ENCODE peak calls at places on chromosome 4, in seven cellular contexts. One of them, this sample, is unnamed.

GRCh38 chr4:141905751-141906150 is 269.4 kb downstream of the IL15 start:
- DNase-seq in stimulated activated CD8-positive, alpha-beta memory T cell treated with anti-CD3 and anti-CD28 coated beads, Interleukin-4, amount 100 ng/mL, for 24 hours: no peak
- DNase-seq in cardiac fibroblast: peak
- DNase-seq in MV-4-11: no peak
- DNase-seq in IMR-90: peak
- DNase-seq in activated T-helper 1 cell treated with Interleukin-2 at 50 U/mL for 16 hours: no peak
- DNase-seq in iris pigment epithelial cell: peak
- DNase-seq in this sample: no peak

GRCh38 chr4:66178901-66179300 is 508.6 kb upstream of the EPHA5 start:
- DNase-seq in stimulated activated CD8-positive, alpha-beta memory T cell treated with anti-CD3 and anti-CD28 coated beads, Interleukin-4, amount 100 ng/mL, for 24 hours: no peak
- DNase-seq in cardiac fibroblast: peak
- DNase-seq in MV-4-11: no peak
- DNase-seq in IMR-90: no peak
- DNase-seq in activated T-helper 1 cell treated with Interleukin-2 at 50 U/mL for 16 hours: no peak
- DNase-seq in iris pigment epithelial cell: peak
- DNase-seq in this sample: no peak

GRCh38 chr4:173119818-173120217 is 48.8 kb upstream of the GALNT7 start:
- DNase-seq in stimulated activated CD8-positive, alpha-beta memory T cell treated with anti-CD3 and anti-CD28 coated beads, Interleukin-4, amount 100 ng/mL, for 24 hours: no peak
- DNase-seq in cardiac fibroblast: no peak
- DNase-seq in MV-4-11: no peak
- DNase-seq in IMR-90: no peak
- DNase-seq in activated T-helper 1 cell treated with Interleukin-2 at 50 U/mL for 16 hours: no peak
- DNase-seq in iris pigment epithelial cell: peak
- DNase-seq in this sample: no peak

GRCh38 chr4:149964001-149964400 is 114.2 kb upstream of the DCLK2 start:
- DNase-seq in stimulated activated CD8-positive, alpha-beta memory T cell treated with anti-CD3 and anti-CD28 coated beads, Interleukin-4, amount 100 ng/mL, for 24 hours: no peak
- DNase-seq in cardiac fibroblast: no peak
- DNase-seq in MV-4-11: no peak
- DNase-seq in IMR-90: no peak
- DNase-seq in activated T-helper 1 cell treated with Interleukin-2 at 50 U/mL for 16 hours: no peak
- DNase-seq in iris pigment epithelial cell: no peak
- DNase-seq in this sample: no peak

GRCh38 chr4:158936238-158936637 is 166.6 kb upstream of the RAPGEF2 start:
- DNase-seq in stimulated activated CD8-positive, alpha-beta memory T cell treated with anti-CD3 and anti-CD28 coated beads, Interleukin-4, amount 100 ng/mL, for 24 hours: no peak
- DNase-seq in cardiac fibroblast: no peak
- DNase-seq in MV-4-11: peak
- DNase-seq in IMR-90: no peak
- DNase-seq in activated T-helper 1 cell treated with Interleukin-2 at 50 U/mL for 16 hours: no peak
- DNase-seq in iris pigment epithelial cell: no peak
- DNase-seq in this sample: no peak

GRCh38 chr4:171629737-171630136 is 183.5 kb upstream of the GALNTL6 start:
- DNase-seq in stimulated activated CD8-positive, alpha-beta memory T cell treated with anti-CD3 and anti-CD28 coated beads, Interleukin-4, amount 100 ng/mL, for 24 hours: no peak
- DNase-seq in cardiac fibroblast: no peak
- DNase-seq in MV-4-11: no peak
- DNase-seq in IMR-90: no peak
- DNase-seq in activated T-helper 1 cell treated with Interleukin-2 at 50 U/mL for 16 hours: no peak
- DNase-seq in iris pigment epithelial cell: no peak
- DNase-seq in this sample: no peak

GRCh38 chr4:153348006-153348405 is 3.5 kb downstream of the MND1 start:
- DNase-seq in stimulated activated CD8-positive, alpha-beta memory T cell treated with anti-CD3 and anti-CD28 coated beads, Interleukin-4, amount 100 ng/mL, for 24 hours: no peak
- DNase-seq in cardiac fibroblast: no peak
- DNase-seq in MV-4-11: no peak
- DNase-seq in IMR-90: peak
- DNase-seq in activated T-helper 1 cell treated with Interleukin-2 at 50 U/mL for 16 hours: no peak
- DNase-seq in iris pigment epithelial cell: peak
- DNase-seq in this sample: no peak

GRCh38 chr4:110587666-110588285 is 35.1 kb downstream of the PITX2 start:
- DNase-seq in stimulated activated CD8-positive, alpha-beta memory T cell treated with anti-CD3 and anti-CD28 coated beads, Interleukin-4, amount 100 ng/mL, for 24 hours: no peak
- DNase-seq in cardiac fibroblast: no peak
- DNase-seq in MV-4-11: no peak
- DNase-seq in IMR-90: no peak
- DNase-seq in activated T-helper 1 cell treated with Interleukin-2 at 50 U/mL for 16 hours: no peak
- DNase-seq in iris pigment epithelial cell: no peak
- DNase-seq in this sample: no peak

GRCh38 chr4:172716291-172716690 is 452.3 kb upstream of the GALNT7 start:
- DNase-seq in stimulated activated CD8-positive, alpha-beta memory T cell treated with anti-CD3 and anti-CD28 coated beads, Interleukin-4, amount 100 ng/mL, for 24 hours: no peak
- DNase-seq in cardiac fibroblast: no peak
- DNase-seq in MV-4-11: no peak
- DNase-seq in IMR-90: no peak
- DNase-seq in activated T-helper 1 cell treated with Interleukin-2 at 50 U/mL for 16 hours: no peak
- DNase-seq in iris pigment epithelial cell: no peak
- DNase-seq in this sample: no peak

GRCh38 chr4:172362569-172362968 is 549.4 kb downstream of the GALNTL6 start:
- DNase-seq in stimulated activated CD8-positive, alpha-beta memory T cell treated with anti-CD3 and anti-CD28 coated beads, Interleukin-4, amount 100 ng/mL, for 24 hours: no peak
- DNase-seq in cardiac fibroblast: no peak
- DNase-seq in MV-4-11: no peak
- DNase-seq in IMR-90: no peak
- DNase-seq in activated T-helper 1 cell treated with Interleukin-2 at 50 U/mL for 16 hours: no peak
- DNase-seq in iris pigment epithelial cell: no peak
- DNase-seq in this sample: no peak

GRCh38 chr4:3630934-3631585 is 98.8 kb upstream of the LRPAP1 start:
- DNase-seq in stimulated activated CD8-positive, alpha-beta memory T cell treated with anti-CD3 and anti-CD28 coated beads, Interleukin-4, amount 100 ng/mL, for 24 hours: no peak
- DNase-seq in cardiac fibroblast: no peak
- DNase-seq in MV-4-11: no peak
- DNase-seq in IMR-90: no peak
- DNase-seq in activated T-helper 1 cell treated with Interleukin-2 at 50 U/mL for 16 hours: no peak
- DNase-seq in iris pigment epithelial cell: no peak
- DNase-seq in this sample: no peak

GRCh38 chr4:3392319-3392718 is 49.4 kb upstream of the HGFAC start:
- DNase-seq in stimulated activated CD8-positive, alpha-beta memory T cell treated with anti-CD3 and anti-CD28 coated beads, Interleukin-4, amount 100 ng/mL, for 24 hours: no peak
- DNase-seq in cardiac fibroblast: no peak
- DNase-seq in MV-4-11: no peak
- DNase-seq in IMR-90: no peak
- DNase-seq in activated T-helper 1 cell treated with Interleukin-2 at 50 U/mL for 16 hours: no peak
- DNase-seq in iris pigment epithelial cell: no peak
- DNase-seq in this sample: no peak

This sample was measured in central memory CD8-positive, alpha-beta T cell.